ENCODE peak calls at places on chromosomes 11 and 22, in eight cellular contexts. P is stimulated activated CD8-positive, alpha-beta memory T cell treated with anti-CD3 and anti-CD28 coated beads, Interleukin-7, amount 100 ng/mL, for 1 hour; T is posterior cingulate gyrus; A is T47D; I is activated T-cell treated with anti-CD3 and anti-CD28 coated beads for 1 hour; F is CD8-positive, alpha-beta T cell; O is GM23248; Q is neuronal stem cell. C is an unnamed sample.

GRCh38 chr11:19345848-19346681 is 105.3 kb upstream of the E2F8 start:
- DNase-seq in P (no peak), T (peak), A (no peak), I (no peak), F (no peak), O (peak), Q (peak), C (no peak)

GRCh38 chr22:22935546-22936157 is 48.0 kb downstream of the IGLL5 start:
- DNase-seq in P (no peak), T (no peak), A (no peak), I (no peak), F (no peak), O (no peak), Q (no peak), C (no peak)

GRCh38 chr11:19808076-19808911 is 95.7 kb downstream of the NAV2 start:
- DNase-seq in P (no peak), T (no peak), A (no peak), I (no peak), F (no peak), O (peak), Q (no peak), C (no peak)

GRCh38 chr11:46247664-46248063 is 29.8 kb upstream of the CREB3L1 start:
- DNase-seq in P (no peak), T (no peak), A (peak), I (peak), F (peak), O (peak), Q (peak), C (no peak)

GRCh38 chr22:48605856-48606255 is 1221.8 kb downstream of the BRD1 start:
- DNase-seq in P (no peak), T (no peak), A (no peak), I (no peak), F (no peak), O (no peak), Q (no peak), C (no peak)

GRCh38 chr11:122100222-122101080 is 15.6 kb downstream of the BLID start:
- DNase-seq in P (no peak), T (peak), A (no peak), I (no peak), F (no peak), O (peak), Q (no peak), C (no peak)

GRCh38 chr11:10005955-10006525 is 288.0 kb downstream of the SBF2 start:
- DNase-seq in P (no peak), T (no peak), A (no peak), I (no peak), F (no peak), O (no peak), Q (no peak), C (no peak)

GRCh38 chr22:28137036-28137435 is 218.0 kb upstream of the PITPNB start:
- DNase-seq in P (no peak), T (no peak), A (no peak), I (no peak), F (no peak), O (no peak), Q (no peak), C (no peak)

GRCh38 chr11:111406589-111406988 is 27.5 kb upstream of the POU2AF1 start:
- DNase-seq in P (no peak), T (no peak), A (peak), I (no peak), F (no peak), O (peak), Q (no peak), C (no peak)

GRCh38 chr11:15471028-15471708 is 356.4 kb downstream of the INSC start:
- DNase-seq in P (no peak), T (no peak), A (no peak), I (no peak), F (no peak), O (no peak), Q (no peak), C (no peak)

GRCh38 chr11:67255864-67256263 is 10.4 kb upstream of the GRK2 start:
- DNase-seq in P (no peak), T (no peak), A (no peak), I (no peak), F (no peak), O (no peak), Q (no peak), C (no peak)

GRCh38 chr11:46710821-46711269 is 8.2 kb upstream of the F2 start:
- DNase-seq in P (no peak), T (peak), A (no peak), I (no peak), F (no peak), O (peak), Q (no peak), C (peak)

GRCh38 chr11:96086111-96086510 is 162.2 kb upstream of the MTMR2 start:
- DNase-seq in P (no peak), T (no peak), A (no peak), I (no peak), F (no peak), O (no peak), Q (no peak), C (no peak)

GRCh38 chr11:116791002-116791812 is 472 bp downstream of the APOA5 start:
- DNase-seq in P (peak), T (peak), A (peak), I (peak), F (peak), O (peak), Q (peak), C (peak)

GRCh38 chr11:125236072-125236825 is 71.7 kb downstream of the PKNOX2 start:
- DNase-seq in P (no peak), T (no peak), A (peak), I (no peak), F (no peak), O (no peak), Q (no peak), C (no peak)

GRCh38 chr11:103545551-103545950 is 436.3 kb downstream of the DYNC2H1 start:
- DNase-seq in P (no peak), T (no peak), A (no peak), I (no peak), F (no peak), O (no peak), Q (no peak), C (no peak)

GRCh38 chr22:28246392-28246791 is 327.3 kb upstream of the PITPNB start:
- DNase-seq in P (no peak), T (no peak), A (no peak), I (no peak), F (no peak), O (peak), Q (no peak), C (no peak)

GRCh38 chr11:11389238-11389637 is 36.2 kb upstream of the CSNK2A3 start:
- DNase-seq in P (no peak), T (no peak), A (no peak), I (no peak), F (no peak), O (peak), Q (no peak), C (no peak)

GRCh38 chr22:44825310-44826150 is 73.2 kb downstream of the ARHGAP8 start:
- DNase-seq in P (no peak), T (no peak), A (no peak), I (no peak), F (no peak), O (no peak), Q (no peak), C (no peak)

GRCh38 chr11:73323464-73323863 is 15.4 kb downstream of the ARHGEF17 start:
- DNase-seq in P (no peak), T (no peak), A (no peak), I (no peak), F (no peak), O (peak), Q (no peak), C (peak)

GRCh38 chr11:86449993-86450629 is 75.4 kb downstream of the CCDC81 start:
- DNase-seq in P (no peak), T (no peak), A (no peak), I (no peak), F (no peak), O (no peak), Q (no peak), C (no peak)

GRCh38 chr11:5605849-5606248 is 9.4 kb downstream of the TRIM6 start:
- DNase-seq in P (no peak), T (no peak), A (no peak), I (no peak), F (no peak), O (peak), Q (no peak), C (no peak)

GRCh38 chr11:133047036-133047800 is 485.1 kb downstream of the OPCML start:
- DNase-seq in P (no peak), T (no peak), A (no peak), I (no peak), F (no peak), O (peak), Q (no peak), C (no peak)

GRCh38 chr11:1234054-1234720 is 11.3 kb downstream of the MUC5B start:
- DNase-seq in P (no peak), T (no peak), A (no peak), I (no peak), F (no peak), O (no peak), Q (no peak), C (peak)

GRCh38 chr11:2524446-2525165 is 79.8 kb downstream of the KCNQ1 start:
- DNase-seq in P (no peak), T (peak), A (no peak), I (no peak), F (no peak), O (no peak), Q (no peak), C (no peak)

GRCh38 chr11:78351193-78351592 is 66.4 kb downstream of the GAB2 start:
- DNase-seq in P (no peak), T (no peak), A (no peak), I (no peak), F (no peak), O (peak), Q (no peak), C (no peak)

GRCh38 chr11:124669193-124669592 is 4.3 kb downstream of the SIAE start:
- DNase-seq in P (no peak), T (no peak), A (peak), I (peak), F (peak), O (peak), Q (no peak), C (no peak)

GRCh38 chr11:36041988-36042606 is 98.2 kb downstream of the LDLRAD3 start:
- DNase-seq in P (no peak), T (no peak), A (peak), I (no peak), F (no peak), O (peak), Q (no peak), C (no peak)

GRCh38 chr22:44574057-44574456 is 76.0 kb upstream of the RTL6 start:
- DNase-seq in P (no peak), T (no peak), A (no peak), I (no peak), F (no peak), O (peak), Q (no peak), C (peak)

GRCh38 chr11:76885390-76886097 is 24.8 kb downstream of the ACER3 start:
- DNase-seq in P (no peak), T (no peak), A (no peak), I (no peak), F (no peak), O (peak), Q (no peak), C (no peak)

GRCh38 chr22:47200273-47201051 is 438.0 kb downstream of the TBC1D22A start:
- DNase-seq in P (no peak), T (no peak), A (no peak), I (no peak), F (no peak), O (peak), Q (no peak), C (peak)

GRCh38 chr11:131422491-131422890 is 52.1 kb downstream of the NTM start:
- DNase-seq in P (no peak), T (no peak), A (no peak), I (no peak), F (no peak), O (no peak), Q (no peak), C (no peak)